ENCODE peak calls at places on chromosomes 3 and 15, in six cellular contexts. One of them, this sample, is unnamed.

GRCh38 chr3:136883967-136884720 is 22.1 kb downstream of the NCK1 start:
- DNase-seq in lower leg skin: no peak
- DNase-seq in transverse colon: no peak
- DNase-seq in breast epithelium: no peak
- DNase-seq in uterus: no peak
- DNase-seq in IMR-90: no peak
- DNase-seq in this sample: no peak

GRCh38 chr3:47163023-47163989 is 607 bp downstream of the SETD2 start:
- DNase-seq in breast epithelium: no peak
- DNase-seq in IMR-90: peak
- DNase-seq in transverse colon: peak
- DNase-seq in uterus: peak
- DNase-seq in lower leg skin: peak
- DNase-seq in this sample: no peak

GRCh38 chr3:158703566-158703965 is 28.7 kb downstream of the RARRES1 start:
- DNase-seq in lower leg skin: no peak
- DNase-seq in IMR-90: peak
- DNase-seq in transverse colon: no peak
- DNase-seq in breast epithelium: no peak
- DNase-seq in uterus: no peak
- DNase-seq in this sample: no peak

GRCh38 chr3:115819785-115820384 is 196.6 kb downstream of the GAP43 start:
- DNase-seq in IMR-90: peak
- DNase-seq in lower leg skin: peak
- DNase-seq in breast epithelium: peak
- DNase-seq in transverse colon: peak
- DNase-seq in uterus: peak
- DNase-seq in this sample: no peak

GRCh38 chr3:190339130-190339529 is 16.9 kb upstream of the CLDN1 start:
- DNase-seq in lower leg skin: no peak
- DNase-seq in transverse colon: no peak
- DNase-seq in uterus: no peak
- DNase-seq in breast epithelium: no peak
- DNase-seq in IMR-90: peak
- DNase-seq in this sample: no peak

GRCh38 chr15:98397411-98397810 is 250.9 kb upstream of the IGF1R start:
- DNase-seq in breast epithelium: no peak
- DNase-seq in uterus: no peak
- DNase-seq in transverse colon: no peak
- DNase-seq in IMR-90: no peak
- DNase-seq in lower leg skin: peak
- DNase-seq in this sample: no peak

GRCh38 chr3:194937144-194937543 is 251.5 kb downstream of the FAM43A start:
- DNase-seq in transverse colon: no peak
- DNase-seq in uterus: no peak
- DNase-seq in IMR-90: no peak
- DNase-seq in lower leg skin: no peak
- DNase-seq in breast epithelium: no peak
- DNase-seq in this sample: no peak

GRCh38 chr3:76083992-76084391 is 298.6 kb upstream of the ZNF717 start:
- DNase-seq in uterus: no peak
- DNase-seq in lower leg skin: no peak
- DNase-seq in IMR-90: peak
- DNase-seq in transverse colon: no peak
- DNase-seq in breast epithelium: no peak
- DNase-seq in this sample: no peak

GRCh38 chr3:181703701-181704420 is 7.9 kb upstream of the SOX2 start:
- DNase-seq in IMR-90: no peak
- DNase-seq in breast epithelium: no peak
- DNase-seq in uterus: no peak
- DNase-seq in transverse colon: no peak
- DNase-seq in lower leg skin: no peak
- DNase-seq in this sample: no peak

GRCh38 chr3:21356402-21356801 is 394.6 kb downstream of the ZNF385D start:
- DNase-seq in breast epithelium: no peak
- DNase-seq in uterus: no peak
- DNase-seq in transverse colon: no peak
- DNase-seq in IMR-90: peak
- DNase-seq in lower leg skin: no peak
- DNase-seq in this sample: no peak

GRCh38 chr3:139455855-139456254 is 20.5 kb downstream of the RBP2 start:
- DNase-seq in uterus: no peak
- DNase-seq in lower leg skin: no peak
- DNase-seq in transverse colon: no peak
- DNase-seq in IMR-90: no peak
- DNase-seq in breast epithelium: no peak
- DNase-seq in this sample: no peak

GRCh38 chr3:85360742-85361387 is 402.1 kb downstream of the CADM2 start:
- DNase-seq in lower leg skin: no peak
- DNase-seq in uterus: no peak
- DNase-seq in breast epithelium: no peak
- DNase-seq in transverse colon: peak
- DNase-seq in IMR-90: peak
- DNase-seq in this sample: no peak

GRCh38 chr15:35210370-35210769 is 125.3 kb upstream of the NANOGP8 start:
- DNase-seq in breast epithelium: no peak
- DNase-seq in lower leg skin: no peak
- DNase-seq in uterus: no peak
- DNase-seq in IMR-90: no peak
- DNase-seq in transverse colon: no peak
- DNase-seq in this sample: no peak

GRCh38 chr3:69532828-69533219 is 146.9 kb upstream of the FRMD4B start:
- DNase-seq in IMR-90: no peak
- DNase-seq in lower leg skin: no peak
- DNase-seq in uterus: no peak
- DNase-seq in breast epithelium: no peak
- DNase-seq in transverse colon: no peak
- DNase-seq in this sample: no peak

GRCh38 chr15:56292546-56293316 is 49.1 kb upstream of the RFX7 start:
- DNase-seq in uterus: no peak
- DNase-seq in lower leg skin: no peak
- DNase-seq in transverse colon: no peak
- DNase-seq in IMR-90: no peak
- DNase-seq in breast epithelium: no peak
- DNase-seq in this sample: no peak

GRCh38 chr15:59996498-59997041 is 7.5 kb upstream of the FOXB1 start:
- DNase-seq in breast epithelium: no peak
- DNase-seq in transverse colon: no peak
- DNase-seq in uterus: no peak
- DNase-seq in IMR-90: no peak
- DNase-seq in lower leg skin: no peak
- DNase-seq in this sample: no peak

GRCh38 chr3:9536212-9536611 is 17.4 kb downstream of the LHFPL4 start:
- DNase-seq in lower leg skin: peak
- DNase-seq in uterus: no peak
- DNase-seq in breast epithelium: no peak
- DNase-seq in transverse colon: no peak
- DNase-seq in IMR-90: no peak
- DNase-seq in this sample: no peak

GRCh38 chr15:68818088-68818670 is 2.5 kb downstream of the ANP32A start:
- DNase-seq in transverse colon: peak
- DNase-seq in IMR-90: peak
- DNase-seq in breast epithelium: peak
- DNase-seq in uterus: peak
- DNase-seq in lower leg skin: peak
- DNase-seq in this sample: no peak

GRCh38 chr15:64460737-64461576 is 579 bp downstream of the ZNF609 start:
- DNase-seq in lower leg skin: no peak
- DNase-seq in transverse colon: peak
- DNase-seq in uterus: peak
- DNase-seq in breast epithelium: no peak
- DNase-seq in IMR-90: peak
- DNase-seq in this sample: no peak

DNA sequence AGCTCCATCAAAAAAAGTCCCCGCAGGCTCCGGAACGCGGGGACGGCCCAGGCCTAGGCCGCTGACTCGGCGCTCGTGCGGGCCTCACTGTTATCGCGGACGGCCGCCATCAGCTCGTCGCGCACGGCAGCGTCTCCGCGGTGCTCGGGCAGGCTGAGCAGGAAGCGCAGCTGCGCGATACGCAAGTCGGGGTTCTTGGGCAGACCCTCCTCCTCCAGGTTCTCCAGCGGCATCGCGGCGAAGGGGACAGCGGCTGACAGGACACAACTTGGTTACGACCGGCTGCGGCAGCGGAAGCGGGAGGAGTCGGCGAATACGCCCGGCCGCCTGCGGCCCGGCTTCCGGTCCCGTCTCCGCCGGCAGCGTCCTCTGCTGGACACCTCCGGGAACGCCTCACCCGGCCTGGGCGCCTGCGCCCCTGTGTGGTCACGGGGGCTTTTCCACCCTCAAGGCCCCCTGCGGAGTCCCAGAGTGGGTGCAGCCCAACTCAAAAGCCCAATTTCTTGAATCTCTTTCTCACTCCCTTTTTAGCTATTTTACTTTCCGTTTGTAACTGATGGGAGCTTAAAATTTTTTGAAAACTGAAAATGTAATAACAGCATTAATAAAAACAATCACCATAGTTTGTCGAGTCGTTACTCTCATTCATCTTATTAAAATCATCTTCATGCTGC is at the start of gene PSMD6:
- DNase-seq in transverse colon: peak
- DNase-seq in lower leg skin: peak
- DNase-seq in uterus: peak
- DNase-seq in breast epithelium: peak
- DNase-seq in IMR-90: peak
- DNase-seq in this sample: peak
- TF ChIP-seq POLR2A in transverse colon: peak
- TF ChIP-seq POLR2A in lower leg skin: no peak
- TF ChIP-seq POLR2A in uterus: peak
- TF ChIP-seq POLR2A in breast epithelium: no peak
- TF ChIP-seq POLR2A in IMR-90: peak
- TF ChIP-seq POLR2A in this sample: no peak

GRCh38 chr3:50356553-50356952 is 2.8 kb downstream of the TMEM115 start:
- DNase-seq in transverse colon: peak
- DNase-seq in uterus: no peak
- DNase-seq in breast epithelium: no peak
- DNase-seq in lower leg skin: no peak
- DNase-seq in IMR-90: no peak
- DNase-seq in this sample: no peak
- TF ChIP-seq POLR2A in transverse colon: no peak
- TF ChIP-seq POLR2A in uterus: no peak
- TF ChIP-seq POLR2A in breast epithelium: no peak
- TF ChIP-seq POLR2A in lower leg skin: no peak
- TF ChIP-seq POLR2A in IMR-90: no peak
- TF ChIP-seq POLR2A in this sample: no peak

GRCh38 chr3:64009528-64009927 is 13.8 kb downstream of the PSMD6 start:
- DNase-seq in transverse colon: no peak
- DNase-seq in IMR-90: no peak
- DNase-seq in breast epithelium: no peak
- DNase-seq in lower leg skin: no peak
- DNase-seq in uterus: no peak
- DNase-seq in this sample: no peak
- TF ChIP-seq POLR2A in transverse colon: no peak
- TF ChIP-seq POLR2A in IMR-90: no peak
- TF ChIP-seq POLR2A in breast epithelium: no peak
- TF ChIP-seq POLR2A in lower leg skin: no peak
- TF ChIP-seq POLR2A in uterus: no peak
- TF ChIP-seq POLR2A in this sample: no peak

DNA sequence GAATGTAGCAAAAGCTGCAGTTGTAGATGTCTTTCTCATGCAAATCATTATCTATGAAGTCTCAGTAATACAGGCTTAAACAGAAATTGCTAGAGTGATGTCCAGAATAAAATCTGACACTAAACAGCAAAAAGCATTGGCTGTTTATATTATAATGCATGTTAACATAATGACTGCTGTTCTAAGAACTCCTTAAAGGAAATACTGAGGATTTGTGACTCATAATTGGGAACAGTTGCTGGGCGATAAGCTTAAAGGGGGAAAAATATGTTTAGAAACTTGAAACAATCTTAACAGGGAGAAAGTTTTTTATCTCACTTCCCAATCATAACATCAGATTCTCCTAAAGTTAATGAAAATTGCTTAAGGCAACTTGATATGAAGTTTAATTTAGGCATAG is 17.5 kb downstream of the TIPARP start:
- DNase-seq in uterus: no peak
- DNase-seq in lower leg skin: no peak
- DNase-seq in transverse colon: no peak
- DNase-seq in breast epithelium: no peak
- DNase-seq in IMR-90: peak
- DNase-seq in this sample: no peak
- TF ChIP-seq POLR2A in uterus: no peak
- TF ChIP-seq POLR2A in lower leg skin: no peak
- TF ChIP-seq POLR2A in transverse colon: no peak
- TF ChIP-seq POLR2A in breast epithelium: no peak
- TF ChIP-seq POLR2A in IMR-90: peak
- TF ChIP-seq POLR2A in this sample: no peak

DNA sequence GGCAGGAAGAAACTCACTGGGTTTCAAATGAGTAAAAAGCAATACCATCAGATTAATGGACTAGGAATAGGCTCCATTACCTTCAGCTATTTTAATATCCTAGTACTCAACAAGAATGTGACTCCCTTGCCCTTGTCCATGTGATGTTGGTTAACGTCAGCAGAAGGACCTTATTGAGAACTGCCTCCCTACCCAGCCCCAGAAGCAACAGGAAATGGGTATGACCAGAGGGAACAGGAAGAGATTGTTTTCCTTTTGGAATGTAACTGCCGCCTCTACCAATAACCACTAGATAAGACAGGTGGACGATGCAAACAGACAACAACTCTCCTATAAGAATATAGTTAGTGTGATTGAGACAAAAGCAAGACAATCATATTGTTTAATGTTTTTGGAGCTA is 10.4 kb upstream of the MME start:
- DNase-seq in IMR-90: peak
- DNase-seq in transverse colon: no peak
- DNase-seq in breast epithelium: no peak
- DNase-seq in uterus: no peak
- DNase-seq in lower leg skin: no peak
- DNase-seq in this sample: no peak
- TF ChIP-seq POLR2A in IMR-90: no peak
- TF ChIP-seq POLR2A in transverse colon: no peak
- TF ChIP-seq POLR2A in breast epithelium: no peak
- TF ChIP-seq POLR2A in uterus: no peak
- TF ChIP-seq POLR2A in lower leg skin: no peak
- TF ChIP-seq POLR2A in this sample: no peak